ENCODE peak calls at places on chromosomes 3 and 15, in eight cellular contexts. One of them, this sample, is unnamed.

GRCh38 chr3:179069762-179070390 is 1.7 kb downstream of the ZMAT3 start:
- DNase-seq in upper lobe of left lung: no peak
- DNase-seq in suprapubic skin: no peak
- DNase-seq in A549: no peak
- DNase-seq in ovary: no peak
- DNase-seq in HepG2: no peak
- DNase-seq in H1: no peak
- DNase-seq in stomach: no peak
- DNase-seq in this sample: no peak

GRCh38 chr15:57618325-57618724 is 26.6 kb downstream of the MYZAP start:
- DNase-seq in upper lobe of left lung: no peak
- DNase-seq in suprapubic skin: no peak
- DNase-seq in A549: no peak
- DNase-seq in ovary: no peak
- DNase-seq in HepG2: no peak
- DNase-seq in H1: no peak
- DNase-seq in stomach: no peak
- DNase-seq in this sample: no peak

GRCh38 chr15:31207246-31207645 is 105.7 kb upstream of the TRPM1 start:
- DNase-seq in upper lobe of left lung: no peak
- DNase-seq in suprapubic skin: no peak
- DNase-seq in A549: no peak
- DNase-seq in ovary: no peak
- DNase-seq in HepG2: no peak
- DNase-seq in H1: no peak
- DNase-seq in stomach: no peak
- DNase-seq in this sample: no peak

GRCh38 chr15:58141894-58142293 is 3.7 kb downstream of the AQP9 start:
- DNase-seq in upper lobe of left lung: no peak
- DNase-seq in suprapubic skin: no peak
- DNase-seq in A549: no peak
- DNase-seq in ovary: no peak
- DNase-seq in HepG2: no peak
- DNase-seq in H1: no peak
- DNase-seq in stomach: no peak
- DNase-seq in this sample: no peak

GRCh38 chr3:169286214-169286613 is 377.3 kb downstream of the MECOM start:
- DNase-seq in upper lobe of left lung: no peak
- DNase-seq in suprapubic skin: no peak
- DNase-seq in A549: no peak
- DNase-seq in ovary: no peak
- DNase-seq in HepG2: no peak
- DNase-seq in H1: no peak
- DNase-seq in stomach: no peak
- DNase-seq in this sample: no peak

GRCh38 chr15:52124270-52124878 is 11.8 kb upstream of the BCL2L10 start:
- DNase-seq in upper lobe of left lung: no peak
- DNase-seq in suprapubic skin: no peak
- DNase-seq in A549: no peak
- DNase-seq in ovary: no peak
- DNase-seq in HepG2: peak; percentile 58
- DNase-seq in H1: no peak
- DNase-seq in stomach: no peak
- DNase-seq in this sample: no peak

GRCh38 chr15:44535509-44536297 is 1.2 kb upstream of the EIF3J start:
- DNase-seq in upper lobe of left lung: no peak
- DNase-seq in suprapubic skin: no peak
- DNase-seq in A549: no peak
- DNase-seq in ovary: peak; percentile 50
- DNase-seq in HepG2: peak; percentile 15
- DNase-seq in H1: peak; percentile 44
- DNase-seq in stomach: no peak
- DNase-seq in this sample: peak; percentile 70

GRCh38 chr15:24269166-24269571 is 406.4 kb upstream of the NPAP1 start:
- DNase-seq in upper lobe of left lung: no peak
- DNase-seq in suprapubic skin: no peak
- DNase-seq in A549: no peak
- DNase-seq in ovary: no peak
- DNase-seq in HepG2: no peak
- DNase-seq in H1: no peak
- DNase-seq in stomach: peak; percentile 63
- DNase-seq in this sample: peak; percentile 54

GRCh38 chr3:85821130-85821756 is 862.5 kb downstream of the CADM2 start:
- DNase-seq in upper lobe of left lung: no peak
- DNase-seq in suprapubic skin: no peak
- DNase-seq in A549: peak; percentile 1
- DNase-seq in ovary: no peak
- DNase-seq in HepG2: peak; percentile 23
- DNase-seq in H1: peak; percentile 52
- DNase-seq in stomach: peak; percentile 31
- DNase-seq in this sample: no peak

GRCh38 chr3:17136251-17136721 is 251.5 kb downstream of the PLCL2 start:
- DNase-seq in upper lobe of left lung: no peak
- DNase-seq in suprapubic skin: no peak
- DNase-seq in A549: no peak
- DNase-seq in ovary: peak; percentile 63
- DNase-seq in HepG2: no peak
- DNase-seq in H1: no peak
- DNase-seq in stomach: no peak
- DNase-seq in this sample: no peak

GRCh38 chr3:196662711-196663571 is 23.4 kb downstream of the NRROS start:
- DNase-seq in upper lobe of left lung: no peak
- DNase-seq in suprapubic skin: no peak
- DNase-seq in A549: no peak
- DNase-seq in ovary: no peak
- DNase-seq in HepG2: no peak
- DNase-seq in H1: no peak
- DNase-seq in stomach: no peak
- DNase-seq in this sample: no peak

GRCh38 chr3:196661400-196661799 is 21.9 kb downstream of the NRROS start:
- DNase-seq in upper lobe of left lung: peak; percentile 63
- DNase-seq in suprapubic skin: no peak
- DNase-seq in A549: no peak
- DNase-seq in ovary: no peak
- DNase-seq in HepG2: no peak
- DNase-seq in H1: no peak
- DNase-seq in stomach: no peak
- DNase-seq in this sample: no peak

GRCh38 chr3:196659901-196660351 is 20.4 kb downstream of the NRROS start:
- DNase-seq in upper lobe of left lung: peak; percentile 82
- DNase-seq in suprapubic skin: no peak
- DNase-seq in A549: no peak
- DNase-seq in ovary: no peak
- DNase-seq in HepG2: no peak
- DNase-seq in H1: no peak
- DNase-seq in stomach: no peak
- DNase-seq in this sample: no peak

GRCh38 chr3:196662033-196662432 is 22.5 kb downstream of the NRROS start:
- DNase-seq in upper lobe of left lung: no peak
- DNase-seq in suprapubic skin: no peak
- DNase-seq in A549: no peak
- DNase-seq in ovary: no peak
- DNase-seq in HepG2: no peak
- DNase-seq in H1: no peak
- DNase-seq in stomach: no peak
- DNase-seq in this sample: no peak

GRCh38 chr3:196660381-196661166 is 21.1 kb downstream of the NRROS start:
- DNase-seq in upper lobe of left lung: peak; percentile 71
- DNase-seq in suprapubic skin: no peak
- DNase-seq in A549: no peak
- DNase-seq in ovary: no peak
- DNase-seq in HepG2: no peak
- DNase-seq in H1: no peak
- DNase-seq in stomach: peak; percentile 59
- DNase-seq in this sample: no peak
- TF ChIP-seq POLR2A in upper lobe of left lung: no peak
- TF ChIP-seq POLR2A in suprapubic skin: no peak
- TF ChIP-seq POLR2A in A549: no peak
- TF ChIP-seq POLR2A in ovary: no peak
- TF ChIP-seq POLR2A in HepG2: no peak
- TF ChIP-seq POLR2A in H1: no peak
- TF ChIP-seq POLR2A in stomach: no peak
- TF ChIP-seq POLR2A in this sample: no peak

GRCh38 chr15:79914728-79915127 is 17.9 kb upstream of the MTHFS start:
- DNase-seq in upper lobe of left lung: no peak
- DNase-seq in suprapubic skin: no peak
- DNase-seq in A549: no peak
- DNase-seq in ovary: no peak
- DNase-seq in HepG2: no peak
- DNase-seq in H1: no peak
- DNase-seq in stomach: no peak
- DNase-seq in this sample: no peak
- H3K9me3 ChIP-seq in upper lobe of left lung: peaks cover 64% of the 10 kb centered on the region
- H3K9me3 ChIP-seq in suprapubic skin: peaks cover 50% of the 10 kb centered on the region
- H3K9me3 ChIP-seq in A549: peaks cover 62% of the 10 kb centered on the region
- H3K9me3 ChIP-seq in ovary: no peaks in the 10 kb centered on the region
- H3K9me3 ChIP-seq in HepG2: peaks cover 32% of the 10 kb centered on the region
- H3K9me3 ChIP-seq in H1: no peaks in the 10 kb centered on the region
- H3K9me3 ChIP-seq in stomach: peaks cover 64% of the 10 kb centered on the region
- H3K9me3 ChIP-seq in this sample: peaks cover 19% of the 10 kb centered on the region

GRCh38 chr15:77786956-77787355 is 154.2 kb upstream of the LINGO1 start:
- DNase-seq in upper lobe of left lung: no peak
- DNase-seq in suprapubic skin: no peak
- DNase-seq in A549: no peak
- DNase-seq in ovary: no peak
- DNase-seq in HepG2: no peak
- DNase-seq in H1: no peak
- DNase-seq in stomach: no peak
- DNase-seq in this sample: no peak

GRCh38 chr15:77784361-77785292 is 151.9 kb upstream of the LINGO1 start:
- DNase-seq in upper lobe of left lung: no peak
- DNase-seq in suprapubic skin: no peak
- DNase-seq in A549: peak; percentile 84
- DNase-seq in ovary: no peak
- DNase-seq in HepG2: peak; percentile 14
- DNase-seq in H1: peak; percentile 88
- DNase-seq in stomach: no peak
- DNase-seq in this sample: no peak

GRCh38 chr15:77782691-77783090 is 150.0 kb upstream of the LINGO1 start:
- DNase-seq in upper lobe of left lung: no peak
- DNase-seq in suprapubic skin: no peak
- DNase-seq in A549: no peak
- DNase-seq in ovary: no peak
- DNase-seq in HepG2: no peak
- DNase-seq in H1: no peak
- DNase-seq in stomach: no peak
- DNase-seq in this sample: no peak

GRCh38 chr15:77783636-77784035 is 150.9 kb upstream of the LINGO1 start:
- DNase-seq in upper lobe of left lung: no peak
- DNase-seq in suprapubic skin: no peak
- DNase-seq in A549: no peak
- DNase-seq in ovary: no peak
- DNase-seq in HepG2: no peak
- DNase-seq in H1: no peak
- DNase-seq in stomach: no peak
- DNase-seq in this sample: no peak

GRCh38 chr15:77786181-77786890 is 153.6 kb upstream of the LINGO1 start:
- DNase-seq in upper lobe of left lung: no peak
- DNase-seq in suprapubic skin: no peak
- DNase-seq in A549: no peak
- DNase-seq in ovary: no peak
- DNase-seq in HepG2: no peak
- DNase-seq in H1: no peak
- DNase-seq in stomach: no peak
- DNase-seq in this sample: no peak
- TF ChIP-seq EP300 in upper lobe of left lung: no peak
- TF ChIP-seq EP300 in suprapubic skin: no peak
- TF ChIP-seq EP300 in A549: no peak
- TF ChIP-seq EP300 in ovary: no peak
- TF ChIP-seq EP300 in HepG2: no peak
- TF ChIP-seq EP300 in H1: no peak
- TF ChIP-seq EP300 in stomach: no peak
- TF ChIP-seq EP300 in this sample: no peak

GRCh38 chr3:157120071-157120892 is 39.7 kb downstream of the CCNL1 start:
- DNase-seq in upper lobe of left lung: peak; percentile 89
- DNase-seq in suprapubic skin: no peak
- DNase-seq in A549: no peak
- DNase-seq in ovary: no peak
- DNase-seq in HepG2: peak; percentile 93
- DNase-seq in H1: no peak
- DNase-seq in stomach: peak; percentile 75
- DNase-seq in this sample: no peak
- TF ChIP-seq POLR2A in upper lobe of left lung: no peak
- TF ChIP-seq POLR2A in suprapubic skin: no peak
- TF ChIP-seq POLR2A in A549: no peak
- TF ChIP-seq POLR2A in ovary: no peak
- TF ChIP-seq POLR2A in HepG2: peak; percentile 55
- TF ChIP-seq POLR2A in H1: no peak
- TF ChIP-seq POLR2A in stomach: no peak
- TF ChIP-seq POLR2A in this sample: no peak